ENCODE peak calls at places on chromosomes 2 and 18, in five cellular contexts. K is fibroblast of mammary gland, G is A549, H is HL-60, X is lung. W is an unnamed sample.

GRCh38 chr2:217105733-217106649 is 246.1 kb upstream of the TNP1 start:
- DNase-seq in K (peak), G (peak), H (no peak), X (no peak), W (peak)

GRCh38 chr2:72770879-72771461 is 54.9 kb downstream of the EXOC6B start:
- DNase-seq in K (peak), G (peak), H (peak), X (peak), W (peak)

GRCh38 chr2:202721621-202722020 is 86.9 kb downstream of the FAM117B start:
- DNase-seq in K (peak), G (no peak), H (no peak), X (no peak), W (peak)

GRCh38 chr2:239306274-239307220 is 94.3 kb downstream of the HDAC4 start:
- DNase-seq in K (no peak), G (no peak), H (no peak), X (no peak), W (no peak)

GRCh38 chr2:219010162-219010756 is 17.0 kb upstream of the CRYBA2 start:
- DNase-seq in K (no peak), G (peak), H (no peak), X (no peak), W (peak)

GRCh38 chr2:101741775-101742520 is 44.4 kb downstream of the MAP4K4 start:
- DNase-seq in K (no peak), G (no peak), H (no peak), X (no peak), W (peak)

GRCh38 chr2:7053650-7054262 is 136.5 kb downstream of the RNF144A start:
- DNase-seq in K (no peak), G (no peak), H (no peak), X (no peak), W (no peak)

GRCh38 chr18:23938046-23938756 is 76.4 kb upstream of the TTC39C start:
- DNase-seq in K (no peak), G (no peak), H (no peak), X (no peak), W (no peak)

GRCh38 chr2:70143314-70144150 is 47.3 kb downstream of the C2orf42 start:
- DNase-seq in K (peak), G (peak), H (peak), X (peak), W (peak)

GRCh38 chr2:43305006-43305405 is 78.6 kb upstream of the ZFP36L2 start:
- DNase-seq in K (peak), G (peak), H (no peak), X (no peak), W (peak)

GRCh38 chr2:121722479-121722878 is 14.2 kb downstream of the NIFK start:
- DNase-seq in K (peak), G (peak), H (no peak), X (no peak), W (peak)

GRCh38 chr2:199811360-199811759 is 39.6 kb downstream of the FTCDNL1 start:
- DNase-seq in K (peak), G (no peak), H (no peak), X (no peak), W (peak)

GRCh38 chr2:158412206-158412605 is 44.3 kb downstream of the CCDC148 start:
- DNase-seq in K (no peak), G (no peak), H (no peak), X (no peak), W (no peak)

GRCh38 chr18:77023115-77023782 is 109.3 kb downstream of the MBP start:
- DNase-seq in K (no peak), G (no peak), H (no peak), X (no peak), W (no peak)

GRCh38 chr2:28082131-28082530 is 191.6 kb downstream of the BABAM2 start:
- DNase-seq in K (no peak), G (no peak), H (no peak), X (no peak), W (no peak)

GRCh38 chr18:70559446-70559845 is 270.6 kb downstream of the SOCS6 start:
- DNase-seq in K (no peak), G (no peak), H (no peak), X (no peak), W (no peak)

GRCh38 chr18:25305584-25305983 is 46.4 kb downstream of the ZNF521 start:
- DNase-seq in K (peak), G (no peak), H (no peak), X (no peak), W (no peak)

GRCh38 chr2:100391735-100392515 is 25.5 kb downstream of the CHST10 start:
- DNase-seq in K (no peak), G (no peak), H (no peak), X (no peak), W (no peak)

GRCh38 chr2:126946323-126947089 is 47.8 kb downstream of the TEX51 start:
- DNase-seq in K (peak), G (no peak), H (no peak), X (peak), W (no peak)

GRCh38 chr2:240205348-240205747 is 64.9 kb upstream of the OTOS start:
- DNase-seq in K (peak), G (peak), H (no peak), X (no peak), W (peak)

GRCh38 chr2:100820346-100821254 is 661 bp downstream of the NPAS2 start:
- DNase-seq in K (no peak), G (no peak), H (no peak), X (no peak), W (peak)

GRCh38 chr2:23478087-23478932 is 93.3 kb downstream of the KLHL29 start:
- DNase-seq in K (no peak), G (no peak), H (no peak), X (no peak), W (no peak)

GRCh38 chr2:18339326-18339725 is 221.1 kb downstream of the RDH14 start:
- DNase-seq in K (no peak), G (no peak), H (no peak), X (no peak), W (no peak)

GRCh38 chr2:95158891-95159619 is 593 bp downstream of the ZNF514 start:
- DNase-seq in K (peak), G (peak), H (no peak), X (peak), W (no peak)

GRCh38 chr18:250685-251084 is 17.2 kb downstream of the THOC1 start:
- DNase-seq in K (peak), G (no peak), H (no peak), X (no peak), W (peak)

GRCh38 chr18:24514439-24514838 is 54.0 kb downstream of the HRH4 start:
- DNase-seq in K (peak), G (peak), H (peak), X (no peak), W (peak)

GRCh38 chr2:134593500-134593899 is 125.3 kb downstream of the TMEM163 start:
- DNase-seq in K (no peak), G (no peak), H (no peak), X (no peak), W (no peak)

GRCh38 chr2:54613361-54613760 is 110.1 kb upstream of the EML6 start:
- DNase-seq in K (no peak), G (peak), H (no peak), X (no peak), W (peak)

GRCh38 chr18:26466026-26466425 is 82.3 kb downstream of the KCTD1 start:
- DNase-seq in K (no peak), G (no peak), H (no peak), X (no peak), W (no peak)

GRCh38 chr18:26471826-26472225 is 76.5 kb downstream of the KCTD1 start:
- DNase-seq in K (no peak), G (no peak), H (no peak), X (no peak), W (no peak)

GRCh38 chr18:26470011-26470637 is 78.2 kb downstream of the KCTD1 start:
- DNase-seq in K (peak), G (no peak), H (no peak), X (no peak), W (no peak)

GRCh38 chr18:26471027-26471426 is 77.3 kb downstream of the KCTD1 start:
- DNase-seq in K (no peak), G (peak), H (no peak), X (no peak), W (no peak)

GRCh38 chr18:26468931-26469340 is 79.4 kb downstream of the KCTD1 start:
- DNase-seq in K (no peak), G (peak), H (no peak), X (no peak), W (no peak)
- TF ChIP-seq CTCF in K (peak), G (no peak), H (peak), X (no peak), W (peak)

DNA sequence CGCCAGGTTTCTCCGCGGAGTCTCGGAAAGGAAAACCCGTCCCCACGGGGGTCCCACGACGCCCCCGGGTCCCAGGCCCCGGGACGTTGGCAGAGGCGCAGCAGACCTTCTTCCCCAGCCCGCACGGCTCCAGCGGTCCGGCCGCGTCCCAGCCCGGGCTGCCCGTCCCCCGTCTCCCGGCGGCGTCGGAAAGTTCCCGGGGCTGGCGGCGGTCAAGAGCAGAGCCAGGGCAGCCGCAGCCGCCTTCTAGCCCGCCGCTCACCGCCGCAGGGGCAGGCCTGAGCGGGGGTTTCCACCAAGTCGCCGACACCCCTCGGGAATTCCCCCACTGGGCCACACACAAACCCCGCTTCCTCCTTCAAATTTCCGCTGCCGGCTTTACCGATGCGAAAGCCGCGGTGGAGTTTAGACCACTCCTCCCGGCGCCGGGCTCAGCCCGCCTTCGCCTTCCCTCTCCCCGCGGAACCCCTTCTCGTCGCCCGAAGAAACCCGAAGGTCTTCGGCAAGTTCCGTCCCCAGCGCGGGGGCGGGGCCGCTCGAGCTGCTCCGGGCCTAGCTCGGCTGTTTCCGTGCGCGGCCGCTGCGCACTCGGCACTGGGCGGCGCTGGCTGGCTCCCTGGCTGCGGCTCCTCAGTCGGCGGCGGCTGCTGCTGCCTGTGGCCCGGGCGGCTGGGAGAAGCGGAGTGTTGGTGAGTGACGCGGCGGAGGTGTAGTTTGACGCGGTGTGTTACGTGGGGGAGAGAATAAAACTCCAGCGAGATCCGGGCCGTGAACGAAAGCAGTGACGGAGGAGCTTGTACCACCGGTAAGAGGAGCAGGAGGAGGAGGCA is at the start of gene CREB1:
- DNase-seq in K (peak), G (peak), H (peak), X (peak), W (peak)
- TF ChIP-seq CTCF in K (no peak), G (no peak), H (no peak), X (peak), W (no peak)

GRCh38 chr2:60118061-60118460 is 435.4 kb downstream of the BCL11A start:
- DNase-seq in K (no peak), G (no peak), H (no peak), X (no peak), W (peak)

GRCh38 chr2:60116167-60116870 is 437.1 kb downstream of the BCL11A start:
- DNase-seq in K (no peak), G (no peak), H (no peak), X (no peak), W (peak)

GRCh38 chr2:60118917-60119316 is 434.5 kb downstream of the BCL11A start:
- DNase-seq in K (no peak), G (no peak), H (no peak), X (no peak), W (no peak)

GRCh38 chr2:60119778-60120177 is 433.7 kb downstream of the BCL11A start:
- DNase-seq in K (no peak), G (no peak), H (no peak), X (no peak), W (peak)
- TF ChIP-seq CTCF in K (no peak), G (no peak), H (no peak), X (no peak), W (no peak)

GRCh38 chr2:63078852-63079606 is 28.4 kb downstream of the OTX1 start:
- DNase-seq in K (peak), G (peak), H (no peak), X (no peak), W (peak)
- TF ChIP-seq CTCF in K (peak), G (peak), H (peak), X (no peak), W (peak)

GRCh38 chr18:79775441-79776221 is 22.1 kb upstream of the KCNG2 start:
- DNase-seq in K (no peak), G (no peak), H (no peak), X (no peak), W (no peak)
- TF ChIP-seq CTCF in K (no peak), G (no peak), H (no peak), X (no peak), W (no peak)

GRCh38 chr2:229340086-229340760 is 69.1 kb upstream of the PID1 start:
- DNase-seq in K (peak), G (no peak), H (no peak), X (no peak), W (no peak)

GRCh38 chr2:229343661-229344060 is 72.6 kb upstream of the PID1 start:
- DNase-seq in K (no peak), G (no peak), H (no peak), X (no peak), W (peak)

GRCh38 chr2:229335877-229336346 is 64.8 kb upstream of the PID1 start:
- DNase-seq in K (peak), G (no peak), H (no peak), X (no peak), W (no peak)

GRCh38 chr2:229342376-229342775 is 71.3 kb upstream of the PID1 start:
- DNase-seq in K (peak), G (peak), H (no peak), X (peak), W (peak)

DNA sequence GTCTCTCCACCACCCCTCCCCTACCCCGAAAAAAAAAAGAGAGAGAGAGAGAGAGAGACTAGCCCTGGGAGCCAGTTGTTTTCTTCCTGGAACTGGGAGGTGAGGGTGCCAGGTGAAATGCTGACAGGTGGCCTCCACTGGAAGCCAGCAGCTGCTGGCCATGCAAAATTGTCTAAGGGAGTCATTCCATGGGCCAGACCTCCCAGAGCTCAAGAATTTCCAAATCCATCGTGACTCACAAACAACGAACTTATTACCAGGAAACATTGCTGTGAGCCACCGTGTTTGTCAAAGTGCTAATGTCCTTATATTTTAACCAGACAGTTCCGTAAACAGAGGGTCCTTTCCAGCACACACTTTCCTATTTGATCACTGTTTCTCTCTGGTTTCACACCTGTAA is 68.5 kb upstream of the PID1 start:
- DNase-seq in K (peak), G (peak), H (no peak), X (no peak), W (no peak)
- TF ChIP-seq CTCF in K (no peak), G (no peak), H (no peak), X (no peak), W (no peak)

DNA sequence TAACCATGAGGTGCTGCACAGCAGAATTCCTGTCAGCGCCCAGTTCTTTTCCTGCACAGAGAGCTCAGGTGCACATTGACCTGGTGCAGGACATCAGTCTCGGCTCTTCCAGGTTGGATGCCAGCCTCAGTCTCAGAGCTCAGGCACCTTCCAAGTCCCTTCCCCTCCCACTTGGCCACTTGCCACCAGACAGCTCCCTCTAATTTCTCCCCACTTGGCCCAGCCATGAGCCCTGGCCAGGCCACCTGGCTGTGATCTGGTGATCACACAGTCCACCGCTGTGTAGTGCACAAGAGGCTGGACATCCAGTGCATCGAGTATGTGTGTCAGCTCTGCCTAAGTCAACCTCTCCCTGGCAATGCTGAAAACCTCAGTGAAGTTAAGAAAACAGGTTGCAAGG is 336.6 kb upstream of the MYT1L start:
- DNase-seq in K (no peak), G (no peak), H (no peak), X (no peak), W (no peak)
- TF ChIP-seq CTCF in K (no peak), G (no peak), H (no peak), X (no peak), W (no peak)

DNA sequence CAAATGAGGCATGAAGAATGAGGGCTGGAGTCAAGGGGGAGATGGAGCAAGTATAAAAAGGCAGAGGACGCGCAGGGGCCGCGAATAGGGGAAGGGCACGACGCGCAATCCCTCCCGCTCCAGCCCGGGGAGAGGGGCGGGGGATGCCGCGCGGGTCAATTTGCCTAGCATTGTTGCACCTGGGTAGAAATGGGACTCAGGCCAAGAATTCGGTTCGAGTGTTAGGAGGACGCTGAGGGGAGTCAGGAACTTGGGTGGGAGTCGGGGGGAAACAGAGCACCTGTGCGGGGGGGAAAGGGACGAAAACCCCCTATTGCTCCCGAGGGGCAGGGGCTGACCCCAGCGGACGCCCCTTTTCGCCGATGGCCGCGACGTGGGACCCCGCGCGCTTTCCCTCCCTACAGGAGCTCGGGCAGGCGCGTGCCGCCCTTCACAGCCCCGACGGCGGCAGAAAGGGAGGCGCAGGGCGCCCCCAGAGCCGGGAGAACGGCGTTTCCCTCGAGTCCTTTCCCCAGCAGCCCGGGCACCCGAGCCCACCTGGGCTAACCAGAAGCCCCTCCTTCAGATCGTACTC is 425 bp downstream of the PAIP2B start:
- DNase-seq in K (no peak), G (no peak), H (no peak), X (peak), W (no peak)
- TF ChIP-seq CTCF in K (no peak), G (peak), H (no peak), X (no peak), W (peak)

GRCh38 chr2:62197017-62197586 is 1.2 kb downstream of the B3GNT2 start:
- DNase-seq in K (no peak), G (no peak), H (no peak), X (no peak), W (no peak)
- TF ChIP-seq CTCF in K (no peak), G (peak), H (no peak), X (no peak), W (no peak)

DNA sequence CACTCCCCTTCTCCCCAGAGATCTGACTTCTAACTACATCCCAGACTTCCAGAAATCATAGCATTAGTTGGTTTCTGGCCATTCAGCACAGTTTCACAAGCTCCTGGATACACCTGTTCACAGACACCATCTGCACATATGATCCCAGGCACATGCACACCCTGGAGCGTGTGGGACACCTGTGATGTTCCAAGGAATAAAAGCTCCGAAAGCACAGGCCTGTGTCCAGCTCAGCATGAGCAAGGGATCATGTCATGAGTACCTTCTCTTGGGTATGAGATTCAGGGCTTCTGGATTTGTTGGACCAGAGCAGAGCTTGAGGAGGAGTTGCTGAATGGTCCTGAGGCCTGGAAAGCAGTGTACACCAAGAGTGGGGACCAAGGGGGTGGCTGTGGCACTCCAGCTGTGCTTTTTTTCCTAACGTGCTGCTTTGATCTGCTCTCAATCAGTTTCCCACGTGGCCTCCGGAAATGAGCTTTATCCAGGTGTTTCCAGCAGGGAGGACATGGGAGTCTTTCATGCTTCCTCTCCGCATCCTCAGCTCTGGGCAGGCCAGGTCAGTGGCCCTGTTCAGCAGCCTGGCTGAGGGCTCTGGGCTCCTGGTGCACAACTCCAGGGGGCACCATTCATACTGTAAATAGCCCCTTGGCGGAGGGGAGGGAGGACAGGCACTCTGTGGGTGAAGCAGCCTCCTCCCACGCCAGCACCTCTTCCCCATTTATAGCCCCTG is 1.8 kb downstream of the DYSF start:
- DNase-seq in K (no peak), G (no peak), H (no peak), X (peak), W (no peak)
- TF ChIP-seq CTCF in K (no peak), G (no peak), H (no peak), X (no peak), W (no peak)

W was measured in bronchial epithelial cell.